ENCODE peak calls at places on chromosome 18, in seven cellular contexts. Y is HL-60, O is tibial artery, C is tibial nerve, H is right lobe of liver, D is colonic mucosa, Q is mesendoderm. R is an unnamed sample.

GRCh38 chr18:51137051-51137729 is 60.3 kb downstream of the MEX3C start:
- DNase-seq in Y (no peak), O (no peak), C (no peak), H (no peak), D (no peak), Q (peak; percentile 28), R (no peak)

GRCh38 chr18:42477261-42477660 is 522.2 kb downstream of the PIK3C3 start:
- DNase-seq in Y (no peak), O (no peak), C (no peak), H (no peak), D (no peak), Q (no peak), R (no peak)

GRCh38 chr18:65349635-65350034 is 401.2 kb upstream of the CDH7 start:
- DNase-seq in Y (no peak), O (no peak), C (no peak), H (no peak), D (no peak), Q (no peak), R (no peak)

GRCh38 chr18:48293954-48294893 is 115.0 kb downstream of the ZBTB7C start:
- DNase-seq in Y (no peak), O (no peak), C (no peak), H (no peak), D (no peak), Q (peak; percentile 67), R (no peak)

GRCh38 chr18:74836296-74837139 is 238.8 kb downstream of the ZNF407 start:
- DNase-seq in Y (peak; percentile 25), O (no peak), C (no peak), H (no peak), D (peak; percentile 39), Q (no peak), R (no peak)

GRCh38 chr18:12639990-12640880 is 17.7 kb downstream of the SPIRE1 start:
- DNase-seq in Y (no peak), O (no peak), C (no peak), H (no peak), D (no peak), Q (peak; percentile 43), R (no peak)

GRCh38 chr18:12520442-12520992 is 112.8 kb downstream of the PRELID3A start:
- DNase-seq in Y (no peak), O (no peak), C (no peak), H (no peak), D (no peak), Q (no peak), R (no peak)

GRCh38 chr18:44130365-44130942 is 550.2 kb upstream of the SETBP1 start:
- DNase-seq in Y (peak; percentile 8), O (no peak), C (peak; percentile 12), H (no peak), D (peak; percentile 27), Q (peak; percentile 64), R (peak; percentile 34)

GRCh38 chr18:54776282-54776977 is 51.8 kb upstream of the RAB27B start:
- DNase-seq in Y (no peak), O (peak; percentile 35), C (peak; percentile 25), H (no peak), D (no peak), Q (no peak), R (no peak)

DNA sequence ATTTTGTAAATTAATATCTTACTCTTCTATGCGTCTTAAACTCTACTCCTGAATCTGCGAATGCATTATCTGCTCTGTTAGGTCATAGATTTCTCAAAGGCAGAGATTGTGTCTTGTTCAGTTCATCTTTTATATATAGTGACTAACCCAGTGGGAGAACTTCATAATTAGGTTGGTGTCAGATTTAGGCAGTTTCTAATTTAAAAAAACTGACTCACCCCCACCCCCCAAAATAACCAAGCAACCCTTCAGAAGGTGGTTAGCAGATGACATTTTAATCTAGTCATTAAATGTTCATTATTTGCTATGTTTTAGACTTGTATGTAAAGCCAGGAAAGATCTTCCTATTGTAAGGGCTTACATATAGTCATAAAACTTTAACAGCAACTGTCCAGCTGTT is 10.4 kb downstream of the SERPINB12 start:
- DNase-seq in Y (no peak), O (no peak), C (no peak), H (no peak), D (no peak), Q (no peak), R (no peak)
- H3K27ac ChIP-seq in Y (peak overlapping the region; percentile 22), O (no peak overlapping the region), C (no peak overlapping the region), H (no peak overlapping the region), D (no peak overlapping the region), Q (no peak overlapping the region), R (no peak overlapping the region)

DNA sequence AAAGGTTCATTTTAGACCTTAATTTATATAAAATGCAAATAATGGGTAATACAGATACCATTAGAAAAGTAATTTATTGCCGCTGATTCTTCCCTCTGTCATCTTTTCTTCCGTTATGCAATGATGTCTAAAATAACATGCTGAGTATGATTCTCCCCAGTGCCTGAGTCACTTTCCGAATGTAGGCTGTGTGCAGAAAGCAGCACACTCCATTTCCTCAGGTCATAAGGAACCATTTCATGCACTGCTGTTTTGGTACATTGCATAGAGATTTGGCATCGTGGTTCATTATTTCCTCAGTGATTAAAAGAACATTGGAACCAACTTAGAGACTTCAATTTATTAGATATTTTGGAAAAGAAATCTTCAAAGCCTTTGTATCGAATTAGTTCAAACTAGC is 173.5 kb downstream of the CDH2 start:
- DNase-seq in Y (no peak), O (no peak), C (no peak), H (no peak), D (no peak), Q (no peak), R (no peak)
- H3K4me3 ChIP-seq in Y (no peak overlapping the region), O (no peak overlapping the region), C (no peak overlapping the region), H (no peak overlapping the region), D (no peak overlapping the region), Q (no peak overlapping the region), R (no peak overlapping the region)

GRCh38 chr18:80179857-80180558 is 67.3 kb downstream of the PARD6G start:
- DNase-seq in Y (no peak), O (no peak), C (no peak), H (no peak), D (no peak), Q (no peak), R (no peak)
- H3K27ac ChIP-seq in Y (no peak overlapping the region), O (no peak overlapping the region), C (no peak overlapping the region), H (no peak overlapping the region), D (no peak overlapping the region), Q (no peak overlapping the region), R (peak overlapping the region; percentile 98)

GRCh38 chr18:68472701-68473295 is 242.1 kb downstream of the TMX3 start:
- DNase-seq in Y (no peak), O (no peak), C (no peak), H (no peak), D (no peak), Q (no peak), R (no peak)
- H3K4me3 ChIP-seq in Y (no peak overlapping the region), O (no peak overlapping the region), C (no peak overlapping the region), H (no peak overlapping the region), D (no peak overlapping the region), Q (no peak overlapping the region), R (no peak overlapping the region)